ENCODE peak calls at places on chromosomes 11 and 22, in four cellular contexts. W is B cell, M is activated T-helper 1 cell treated with Interleukin-2 at 50 U/mL for 16 hours, K is pancreas. F is an unnamed sample.

GRCh38 chr11:95641506-95641905 is 148.1 kb downstream of the FAM76B start:
- DNase-seq in W (peak; percentile 46), M (no peak), K (no peak), F (no peak)

GRCh38 chr22:45036154-45036553 is 26.3 kb upstream of the PHF21B start:
- DNase-seq in W (no peak), M (no peak), K (no peak), F (no peak)

GRCh38 chr22:49328076-49328475 is 499.6 kb downstream of the BRD1 start:
- DNase-seq in W (no peak), M (no peak), K (peak; percentile 16), F (no peak)

GRCh38 chr11:90178751-90179150 is 44.1 kb downstream of the CHORDC1 start:
- DNase-seq in W (no peak), M (no peak), K (no peak), F (no peak)

GRCh38 chr11:110711776-110712642 is at the start of gene ARHGAP20:
- DNase-seq in W (peak; percentile 84), M (no peak), K (peak; percentile 82), F (peak; percentile 74)

GRCh38 chr11:78474451-78474850 is 56.8 kb upstream of the GAB2 start:
- DNase-seq in W (no peak), M (no peak), K (no peak), F (no peak)

GRCh38 chr11:65558002-65558784 is at the start of gene LTBP3:
- DNase-seq in W (peak; percentile 57), M (no peak), K (peak; percentile 92), F (peak; percentile 64)

GRCh38 chr11:17391493-17392355 is 3.3 kb upstream of the KCNJ11 start:
- DNase-seq in W (peak; percentile 41), M (no peak), K (no peak), F (no peak)

GRCh38 chr11:111801135-111801534 is 34.9 kb upstream of the PPP2R1B start:
- DNase-seq in W (no peak), M (no peak), K (no peak), F (no peak)

GRCh38 chr11:35340101-35340500 is 79.3 kb downstream of the SLC1A2 start:
- DNase-seq in W (no peak), M (no peak), K (no peak), F (no peak)

GRCh38 chr22:20071524-20071972 is 8.5 kb upstream of the DGCR8 start:
- DNase-seq in W (no peak), M (no peak), K (no peak), F (no peak)

GRCh38 chr11:119029069-119029339 is 1.7 kb downstream of the SLC37A4 start:
- DNase-seq in W (no peak), M (no peak), K (no peak), F (no peak)

GRCh38 chr22:35892192-35892591 is 136.4 kb downstream of the RBFOX2 start:
- DNase-seq in W (no peak), M (no peak), K (no peak), F (no peak)

GRCh38 chr11:33622231-33622630 is 78.4 kb downstream of the C11orf91 start:
- DNase-seq in W (no peak), M (no peak), K (no peak), F (no peak)

GRCh38 chr11:64096835-64097234 is 61.1 kb downstream of the FLRT1 start:
- DNase-seq in W (no peak), M (no peak), K (no peak), F (no peak)

GRCh38 chr11:134539285-134539684 is 127.2 kb upstream of the B3GAT1 start:
- DNase-seq in W (no peak), M (no peak), K (no peak), F (no peak)

F was measured in left colon.